ENCODE peak calls at places on chromosomes 6 and 20, in ten cellular contexts. T is LoVo; Q is gastrocnemius medialis; C is NB4; B is cardiac muscle cell; L is CD8-positive, alpha-beta T cell; K is aorta; D is stimulated activated CD8-positive, alpha-beta memory T cell treated with anti-CD3 and anti-CD28 coated beads, Interleukin-4, amount 100 ng/mL, for 4 hours; P is GM12878; O is NCI-H1417. M is an unnamed sample.

GRCh38 chr6:99354983-99355382 is 5.5 kb upstream of the FAXC start:
- DNase-seq in Q (no peak), B (no peak), L (no peak), P (no peak), C (no peak), O (no peak), K (no peak), D (no peak), T (no peak), M (no peak)

GRCh38 chr6:148934534-148934933 is 187.7 kb downstream of the UST start:
- DNase-seq in C (no peak), K (peak), B (peak), Q (no peak), T (no peak), D (no peak), P (no peak), O (peak), L (no peak), M (no peak)

GRCh38 chr6:3259491-3259958 is 778 bp downstream of the PSMG4 start:
- DNase-seq in L (peak), Q (peak), K (no peak), P (no peak), B (peak), D (peak), T (peak), C (peak), O (peak), M (peak)

GRCh38 chr6:40399888-40400468 is 187.2 kb downstream of the LRFN2 start:
- DNase-seq in L (no peak), K (no peak), Q (no peak), P (no peak), D (no peak), O (peak), C (no peak), B (no peak), T (no peak), M (no peak)

GRCh38 chr6:10453596-10453995 is 38.7 kb upstream of the TFAP2A start:
- DNase-seq in L (no peak), O (no peak), Q (no peak), P (no peak), C (no peak), T (no peak), B (no peak), D (no peak), K (no peak), M (no peak)

GRCh38 chr20:39939241-39939865 is 749.7 kb downstream of the MAFB start:
- DNase-seq in K (no peak), P (no peak), L (no peak), D (no peak), O (no peak), B (no peak), Q (no peak), C (no peak), T (no peak), M (no peak)

GRCh38 chr6:7271205-7271534 is 41.8 kb downstream of the SSR1 start:
- DNase-seq in P (no peak), Q (no peak), K (no peak), L (no peak), C (no peak), B (no peak), T (no peak), D (no peak), O (no peak), M (no peak)

GRCh38 chr6:108737594-108738546 is 110.4 kb upstream of the ARMC2 start:
- DNase-seq in P (no peak), C (peak), O (no peak), K (peak), L (no peak), D (no peak), B (peak), Q (no peak), T (peak), M (peak)

GRCh38 chr6:168217216-168217879 is 102.2 kb downstream of the DACT2 start:
- DNase-seq in T (no peak), P (no peak), O (no peak), C (no peak), B (no peak), K (no peak), Q (no peak), D (no peak), L (no peak), M (no peak)

GRCh38 chr6:145071836-145072235 is 663.5 kb downstream of the EPM2A start:
- DNase-seq in Q (no peak), T (no peak), P (no peak), D (no peak), K (no peak), C (no peak), B (no peak), O (no peak), L (no peak), M (no peak)

GRCh38 chr6:5752282-5752681 is 254.4 kb downstream of the NRN1 start:
- DNase-seq in K (no peak), T (no peak), D (no peak), C (peak), B (peak), P (no peak), Q (peak), L (no peak), O (no peak), M (no peak)

GRCh38 chr20:50259705-50260479 is 69.3 kb downstream of the CEBPB start:
- DNase-seq in Q (no peak), K (peak), B (no peak), L (no peak), P (no peak), C (no peak), D (no peak), T (peak), O (no peak), M (no peak)

GRCh38 chr6:150025201-150025917 is at the start of gene RAET1L:
- DNase-seq in L (no peak), B (peak), O (no peak), Q (no peak), C (no peak), T (peak), D (no peak), P (no peak), K (no peak), M (peak)

GRCh38 chr6:64083261-64083660 is 447.7 kb downstream of the PHF3 start:
- DNase-seq in D (no peak), C (no peak), T (no peak), K (no peak), B (no peak), Q (no peak), O (no peak), L (no peak), P (no peak), M (no peak)

GRCh38 chr6:1131285-1132079 is 180.4 kb upstream of the FOXQ1 start:
- DNase-seq in B (peak), L (no peak), Q (no peak), P (no peak), T (no peak), C (no peak), D (no peak), K (no peak), O (no peak), M (peak)

GRCh38 chr6:69005194-69005593 is 370.1 kb downstream of the ADGRB3 start:
- DNase-seq in T (no peak), B (no peak), O (no peak), K (no peak), Q (no peak), D (no peak), L (no peak), P (no peak), C (no peak), M (no peak)

GRCh38 chr6:28335040-28335563 is 846 bp downstream of the ZSCAN31 start:
- DNase-seq in K (no peak), O (no peak), B (no peak), L (no peak), T (no peak), Q (no peak), P (no peak), C (no peak), D (no peak), M (no peak)

GRCh38 chr6:18388942-18389341 is 1.8 kb downstream of the RNF144B start:
- DNase-seq in K (no peak), P (no peak), T (no peak), Q (no peak), B (peak), D (no peak), C (no peak), L (no peak), O (no peak), M (no peak)

GRCh38 chr6:85580104-85580877 is 13.4 kb downstream of the SNX14 start:
- DNase-seq in B (no peak), P (no peak), D (no peak), K (no peak), C (no peak), O (no peak), T (peak), L (no peak), Q (no peak), M (no peak)

GRCh38 chr6:115796061-115796460 is 264.6 kb downstream of the FRK start:
- DNase-seq in Q (no peak), B (no peak), O (no peak), T (no peak), L (no peak), C (no peak), K (no peak), D (no peak), P (no peak), M (no peak)

GRCh38 chr6:135183532-135184440 is 2.7 kb downstream of the MYB start:
- DNase-seq in O (peak), T (peak), L (peak), P (no peak), Q (no peak), K (no peak), C (peak), B (peak), D (peak), M (peak)

GRCh38 chr6:27593200-27593818 is 120.4 kb upstream of the ZNF184 start:
- DNase-seq in O (no peak), T (no peak), Q (no peak), C (no peak), L (no peak), P (no peak), K (no peak), D (no peak), B (no peak), M (no peak)

GRCh38 chr20:25319241-25320034 is 71.2 kb downstream of the ABHD12 start:
- DNase-seq in T (no peak), B (no peak), D (no peak), Q (no peak), K (no peak), P (no peak), O (peak), L (no peak), C (no peak), M (no peak)

GRCh38 chr6:37710616-37711015 is 12.9 kb upstream of the MDGA1 start:
- DNase-seq in O (no peak), D (no peak), Q (no peak), P (no peak), T (no peak), K (no peak), C (no peak), L (no peak), B (no peak), M (no peak)

GRCh38 chr20:48120120-48120519 is 334.8 kb upstream of the SULF2 start:
- DNase-seq in K (no peak), C (peak), B (peak), D (no peak), P (no peak), Q (no peak), T (no peak), L (no peak), O (no peak), M (no peak)

GRCh38 chr6:81806793-81807565 is 54.5 kb upstream of the TENT5A start:
- DNase-seq in O (no peak), P (no peak), D (no peak), L (no peak), K (no peak), B (no peak), T (no peak), C (no peak), Q (no peak), M (no peak)

M was measured in SW480.